ENCODE peak calls at places on chromosomes 7 and 10, in seven cellular contexts. One of them, this sample, is unnamed.

GRCh38 chr7:29457565-29457971 is 106.1 kb upstream of the PRR15 start:
- DNase-seq in HepG2: no peak
- DNase-seq in A549: no peak
- DNase-seq in endothelial cell of umbilical vein: no peak
- DNase-seq in HCT116: no peak
- DNase-seq in GM12878: no peak
- DNase-seq in H1: no peak
- DNase-seq in this sample: no peak

GRCh38 chr10:48623607-48624132 is 18.8 kb upstream of the ARHGAP22 start:
- DNase-seq in GM12878: no peak
- DNase-seq in endothelial cell of umbilical vein: peak
- DNase-seq in HCT116: no peak
- DNase-seq in H1: no peak
- DNase-seq in A549: no peak
- DNase-seq in HepG2: no peak
- DNase-seq in this sample: no peak

GRCh38 chr10:97669561-97669960 is 17.5 kb downstream of the AVPI1 start:
- DNase-seq in HepG2: no peak
- DNase-seq in A549: no peak
- DNase-seq in endothelial cell of umbilical vein: no peak
- DNase-seq in GM12878: no peak
- DNase-seq in HCT116: no peak
- DNase-seq in H1: no peak
- DNase-seq in this sample: no peak

GRCh38 chr10:93695720-93696119 is 6.7 kb downstream of the FRA10AC1 start:
- DNase-seq in HepG2: no peak
- DNase-seq in H1: no peak
- DNase-seq in endothelial cell of umbilical vein: no peak
- DNase-seq in HCT116: no peak
- DNase-seq in GM12878: no peak
- DNase-seq in A549: no peak
- DNase-seq in this sample: no peak

GRCh38 chr10:132657127-132657706 is 119.6 kb downstream of the INPP5A start:
- DNase-seq in H1: no peak
- DNase-seq in HCT116: no peak
- DNase-seq in HepG2: no peak
- DNase-seq in GM12878: no peak
- DNase-seq in endothelial cell of umbilical vein: no peak
- DNase-seq in A549: no peak
- DNase-seq in this sample: no peak

GRCh38 chr10:11035318-11035920 is 17.7 kb downstream of the CELF2 start:
- DNase-seq in endothelial cell of umbilical vein: peak
- DNase-seq in H1: no peak
- DNase-seq in HCT116: no peak
- DNase-seq in GM12878: no peak
- DNase-seq in HepG2: no peak
- DNase-seq in A549: no peak
- DNase-seq in this sample: no peak

GRCh38 chr10:87775766-87776165 is 42.3 kb downstream of the ATAD1 start:
- DNase-seq in endothelial cell of umbilical vein: peak
- DNase-seq in HepG2: no peak
- DNase-seq in H1: no peak
- DNase-seq in A549: no peak
- DNase-seq in HCT116: no peak
- DNase-seq in GM12878: no peak
- DNase-seq in this sample: no peak

GRCh38 chr10:89829887-89830269 is 128.5 kb downstream of the KIF20B start:
- DNase-seq in HCT116: no peak
- DNase-seq in HepG2: no peak
- DNase-seq in H1: no peak
- DNase-seq in endothelial cell of umbilical vein: no peak
- DNase-seq in GM12878: no peak
- DNase-seq in A549: no peak
- DNase-seq in this sample: no peak

GRCh38 chr10:65570143-65571010 is 1355.5 kb upstream of the LRRTM3 start:
- DNase-seq in GM12878: no peak
- DNase-seq in H1: peak
- DNase-seq in HepG2: peak
- DNase-seq in A549: peak
- DNase-seq in HCT116: peak
- DNase-seq in endothelial cell of umbilical vein: peak
- DNase-seq in this sample: peak

GRCh38 chr7:91683823-91684222 is 196.7 kb downstream of the MTERF1 start:
- DNase-seq in GM12878: no peak
- DNase-seq in A549: no peak
- DNase-seq in HepG2: no peak
- DNase-seq in endothelial cell of umbilical vein: peak
- DNase-seq in H1: no peak
- DNase-seq in HCT116: no peak
- DNase-seq in this sample: peak

GRCh38 chr10:97915761-97916160 is 66.1 kb downstream of the GOLGA7B start:
- DNase-seq in HCT116: no peak
- DNase-seq in A549: no peak
- DNase-seq in HepG2: no peak
- DNase-seq in H1: no peak
- DNase-seq in GM12878: no peak
- DNase-seq in endothelial cell of umbilical vein: no peak
- DNase-seq in this sample: no peak

GRCh38 chr10:11403116-11403515 is 208.3 kb downstream of the USP6NL start:
- DNase-seq in GM12878: no peak
- DNase-seq in HCT116: no peak
- DNase-seq in A549: no peak
- DNase-seq in HepG2: no peak
- DNase-seq in endothelial cell of umbilical vein: no peak
- DNase-seq in H1: no peak
- DNase-seq in this sample: peak

GRCh38 chr7:22920664-22921063 is 93.3 kb downstream of the HYCC1 start:
- DNase-seq in endothelial cell of umbilical vein: no peak
- DNase-seq in GM12878: no peak
- DNase-seq in HCT116: no peak
- DNase-seq in A549: peak
- DNase-seq in H1: no peak
- DNase-seq in HepG2: no peak
- DNase-seq in this sample: no peak

DNA sequence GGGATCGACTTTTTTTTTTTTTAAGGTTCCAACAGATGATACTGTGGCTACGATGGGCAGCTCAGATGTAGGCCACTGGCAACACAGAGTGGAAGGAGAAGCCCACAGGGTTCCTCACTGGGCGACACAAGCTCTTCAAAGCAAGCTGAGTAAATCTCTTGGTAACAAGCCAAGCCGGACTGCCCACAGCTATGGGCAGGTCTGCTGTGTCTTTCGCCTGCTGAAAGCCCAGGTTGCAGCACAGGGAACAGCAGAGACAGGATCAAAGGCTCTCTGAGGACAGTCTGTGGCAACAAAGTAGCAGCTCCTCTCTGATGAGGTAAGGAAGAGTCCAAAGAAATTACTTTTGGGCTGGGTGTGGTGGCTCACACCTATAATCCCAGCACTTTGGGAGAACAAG is 83.6 kb downstream of the KCNMA1 start:
- DNase-seq in HCT116: no peak
- DNase-seq in HepG2: no peak
- DNase-seq in H1: no peak
- DNase-seq in A549: no peak
- DNase-seq in endothelial cell of umbilical vein: no peak
- DNase-seq in GM12878: no peak
- DNase-seq in this sample: no peak
- TF ChIP-seq MAX in HCT116: no peak
- TF ChIP-seq MAX in HepG2: no peak
- TF ChIP-seq MAX in H1: no peak
- TF ChIP-seq MAX in A549: no peak
- TF ChIP-seq MAX in endothelial cell of umbilical vein: no peak
- TF ChIP-seq MAX in GM12878: no peak
- TF ChIP-seq MAX in this sample: no peak

GRCh38 chr10:22315455-22316285 is 518 bp upstream of the COMMD3 start:
- DNase-seq in A549: no peak
- DNase-seq in HCT116: no peak
- DNase-seq in H1: peak
- DNase-seq in GM12878: no peak
- DNase-seq in endothelial cell of umbilical vein: peak
- DNase-seq in HepG2: no peak
- DNase-seq in this sample: no peak

GRCh38 chr10:22317121-22317370 is 858 bp downstream of the COMMD3 start:
- DNase-seq in H1: no peak
- DNase-seq in A549: no peak
- DNase-seq in GM12878: no peak
- DNase-seq in endothelial cell of umbilical vein: no peak
- DNase-seq in HepG2: no peak
- DNase-seq in HCT116: no peak
- DNase-seq in this sample: no peak

GRCh38 chr10:22314852-22315251 is 1.3 kb upstream of the COMMD3 start:
- DNase-seq in H1: no peak
- DNase-seq in GM12878: no peak
- DNase-seq in HepG2: no peak
- DNase-seq in endothelial cell of umbilical vein: no peak
- DNase-seq in A549: no peak
- DNase-seq in HCT116: no peak
- DNase-seq in this sample: peak

GRCh38 chr10:22317771-22318565 is 1.8 kb downstream of the COMMD3 start:
- DNase-seq in HCT116: no peak
- DNase-seq in GM12878: no peak
- DNase-seq in endothelial cell of umbilical vein: no peak
- DNase-seq in HepG2: no peak
- DNase-seq in H1: no peak
- DNase-seq in A549: no peak
- DNase-seq in this sample: no peak

DNA sequence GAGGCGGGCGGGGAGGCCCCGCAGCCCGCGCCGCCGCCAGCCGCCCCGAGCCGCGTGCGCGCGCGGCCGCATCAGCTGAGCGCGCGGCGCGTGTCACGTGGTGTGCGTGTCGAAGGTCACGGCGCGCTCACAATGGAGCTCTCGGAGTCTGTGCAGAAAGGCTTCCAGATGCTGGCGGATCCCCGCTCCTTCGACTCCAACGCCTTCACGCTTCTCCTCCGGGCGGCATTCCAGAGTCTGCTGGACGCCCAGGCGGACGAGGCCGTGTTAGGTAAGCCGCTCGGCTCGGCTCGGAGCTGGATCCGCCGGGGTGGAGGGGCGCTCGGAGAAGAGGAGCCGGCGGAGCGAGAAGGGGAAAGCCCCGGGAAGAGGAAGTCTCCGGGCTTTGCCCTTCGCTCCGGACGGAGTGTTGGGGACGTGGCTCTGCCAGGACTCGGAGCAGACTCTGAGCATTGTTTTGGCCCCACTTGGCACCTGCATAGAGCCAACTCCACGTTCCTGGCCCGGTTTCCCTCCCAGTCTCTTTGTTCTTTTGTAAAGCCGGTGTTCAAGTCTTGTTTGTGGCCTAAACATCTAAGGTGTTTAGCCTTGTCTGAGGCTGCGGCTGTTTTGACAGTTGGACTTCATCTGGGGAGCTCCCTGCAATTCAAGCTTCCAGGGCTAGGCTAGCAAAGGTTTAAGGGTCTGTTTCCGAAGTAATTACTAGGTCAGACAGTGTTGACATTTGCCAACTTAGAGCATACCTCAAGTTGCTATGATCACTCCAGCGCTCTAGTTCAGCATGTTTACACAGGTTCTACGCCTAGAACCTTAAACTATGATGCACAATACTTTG is at the start of gene COMMD3:
- DNase-seq in HepG2: peak
- DNase-seq in endothelial cell of umbilical vein: peak
- DNase-seq in HCT116: no peak
- DNase-seq in A549: peak
- DNase-seq in GM12878: peak
- DNase-seq in H1: peak
- DNase-seq in this sample: peak
- TF ChIP-seq POLR2A in HepG2: peak
- TF ChIP-seq POLR2A in endothelial cell of umbilical vein: peak
- TF ChIP-seq POLR2A in HCT116: peak
- TF ChIP-seq POLR2A in A549: peak
- TF ChIP-seq POLR2A in GM12878: peak
- TF ChIP-seq POLR2A in H1: peak
- TF ChIP-seq POLR2A in this sample: peak

DNA sequence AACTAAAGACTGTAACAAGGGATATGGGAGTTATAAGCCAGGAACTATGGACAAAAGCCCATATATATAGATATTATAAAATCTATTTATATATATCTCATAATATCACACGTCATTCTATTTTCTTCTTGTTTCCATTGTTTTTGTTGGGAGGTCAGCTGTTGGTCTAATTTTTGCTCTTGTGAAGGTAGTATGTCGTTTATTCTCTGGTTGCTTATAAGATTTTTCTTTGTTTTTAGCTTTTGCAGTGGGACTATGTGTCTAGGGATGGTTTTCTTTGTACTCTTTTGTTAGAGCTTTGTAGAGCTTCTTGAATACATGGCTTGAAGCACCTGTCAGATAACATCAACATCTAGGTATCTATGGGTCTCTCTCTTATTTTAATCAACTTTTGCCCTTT is 14.0 kb downstream of the ARL4A start:
- DNase-seq in HepG2: no peak
- DNase-seq in A549: peak
- DNase-seq in H1: no peak
- DNase-seq in endothelial cell of umbilical vein: no peak
- DNase-seq in HCT116: no peak
- DNase-seq in GM12878: no peak
- DNase-seq in this sample: no peak
- TF ChIP-seq MAX in HepG2: no peak
- TF ChIP-seq MAX in A549: no peak
- TF ChIP-seq MAX in H1: no peak
- TF ChIP-seq MAX in endothelial cell of umbilical vein: no peak
- TF ChIP-seq MAX in HCT116: no peak
- TF ChIP-seq MAX in GM12878: no peak
- TF ChIP-seq MAX in this sample: no peak

GRCh38 chr7:47991741-47992311 is 12.4 kb upstream of the HUS1 start:
- DNase-seq in endothelial cell of umbilical vein: peak
- DNase-seq in A549: peak
- DNase-seq in HepG2: peak
- DNase-seq in HCT116: no peak
- DNase-seq in GM12878: peak
- DNase-seq in H1: peak
- DNase-seq in this sample: peak
- TF ChIP-seq POLR2A in endothelial cell of umbilical vein: no peak
- TF ChIP-seq POLR2A in A549: no peak
- TF ChIP-seq POLR2A in HepG2: no peak
- TF ChIP-seq POLR2A in HCT116: peak
- TF ChIP-seq POLR2A in GM12878: peak
- TF ChIP-seq POLR2A in H1: peak
- TF ChIP-seq POLR2A in this sample: peak

GRCh38 chr10:1083581-1083980 is 27.4 kb downstream of the WDR37 start:
- DNase-seq in H1: no peak
- DNase-seq in HepG2: no peak
- DNase-seq in A549: no peak
- DNase-seq in HCT116: no peak
- DNase-seq in endothelial cell of umbilical vein: no peak
- DNase-seq in GM12878: no peak
- DNase-seq in this sample: no peak

GRCh38 chr10:1089017-1089689 is 33.0 kb downstream of the WDR37 start:
- DNase-seq in H1: no peak
- DNase-seq in endothelial cell of umbilical vein: no peak
- DNase-seq in HepG2: no peak
- DNase-seq in HCT116: no peak
- DNase-seq in A549: no peak
- DNase-seq in GM12878: no peak
- DNase-seq in this sample: no peak

GRCh38 chr10:1085258-1085657 is 29.1 kb downstream of the WDR37 start:
- DNase-seq in HCT116: no peak
- DNase-seq in A549: no peak
- DNase-seq in H1: no peak
- DNase-seq in endothelial cell of umbilical vein: no peak
- DNase-seq in HepG2: no peak
- DNase-seq in GM12878: no peak
- DNase-seq in this sample: no peak

GRCh38 chr10:1084011-1084950 is 28.1 kb downstream of the WDR37 start:
- DNase-seq in HepG2: no peak
- DNase-seq in H1: no peak
- DNase-seq in GM12878: no peak
- DNase-seq in endothelial cell of umbilical vein: no peak
- DNase-seq in HCT116: no peak
- DNase-seq in A549: no peak
- DNase-seq in this sample: no peak

GRCh38 chr10:1086787-1087186 is 30.6 kb downstream of the WDR37 start:
- DNase-seq in endothelial cell of umbilical vein: no peak
- DNase-seq in A549: no peak
- DNase-seq in GM12878: no peak
- DNase-seq in H1: no peak
- DNase-seq in HCT116: no peak
- DNase-seq in HepG2: no peak
- DNase-seq in this sample: no peak
- TF ChIP-seq MAX in endothelial cell of umbilical vein: no peak
- TF ChIP-seq MAX in A549: no peak
- TF ChIP-seq MAX in GM12878: no peak
- TF ChIP-seq MAX in H1: no peak
- TF ChIP-seq MAX in HCT116: no peak
- TF ChIP-seq MAX in HepG2: no peak
- TF ChIP-seq MAX in this sample: no peak

This sample was measured in NB4.